ENCODE peak calls at places on chromosomes 6 and 20, in seven cellular contexts. One of them, this sample, is unnamed.

GRCh38 chr20:39310363-39311037 is 348.4 kb downstream of the DHX35 start:
- DNase-seq in BE2C: no peak
- DNase-seq in HCT116: no peak
- DNase-seq in stomach: no peak
- DNase-seq in uterus: no peak
- DNase-seq in heart right ventricle: no peak
- DNase-seq in mucosa of descending colon: no peak
- DNase-seq in this sample: no peak

GRCh38 chr6:89955364-89955763 is 61.1 kb downstream of the GJA10 start:
- DNase-seq in mucosa of descending colon: no peak
- DNase-seq in uterus: no peak
- DNase-seq in stomach: no peak
- DNase-seq in BE2C: no peak
- DNase-seq in heart right ventricle: no peak
- DNase-seq in HCT116: no peak
- DNase-seq in this sample: no peak

GRCh38 chr6:322940-323729 is 30.8 kb downstream of the DUSP22 start:
- DNase-seq in BE2C: no peak
- DNase-seq in stomach: no peak
- DNase-seq in uterus: no peak
- DNase-seq in heart right ventricle: no peak
- DNase-seq in HCT116: no peak
- DNase-seq in mucosa of descending colon: no peak
- DNase-seq in this sample: no peak

GRCh38 chr6:21767891-21768659 is 174.5 kb downstream of the SOX4 start:
- DNase-seq in BE2C: no peak
- DNase-seq in heart right ventricle: no peak
- DNase-seq in mucosa of descending colon: no peak
- DNase-seq in HCT116: no peak
- DNase-seq in uterus: no peak
- DNase-seq in stomach: no peak
- DNase-seq in this sample: no peak

GRCh38 chr6:106728296-106728870 is 99.0 kb downstream of the QRSL1 start:
- DNase-seq in uterus: no peak
- DNase-seq in BE2C: no peak
- DNase-seq in mucosa of descending colon: no peak
- DNase-seq in heart right ventricle: no peak
- DNase-seq in HCT116: no peak
- DNase-seq in stomach: no peak
- DNase-seq in this sample: no peak

GRCh38 chr6:80003841-80004198 is 629 bp upstream of the TTK start:
- DNase-seq in uterus: no peak
- DNase-seq in HCT116: no peak
- DNase-seq in stomach: no peak
- DNase-seq in mucosa of descending colon: peak; percentile 49
- DNase-seq in heart right ventricle: no peak
- DNase-seq in BE2C: peak; percentile 9
- DNase-seq in this sample: no peak

GRCh38 chr6:128519132-128519930 is 1.1 kb downstream of the PTPRK start:
- DNase-seq in stomach: peak; percentile 58
- DNase-seq in uterus: peak; percentile 35
- DNase-seq in HCT116: no peak
- DNase-seq in mucosa of descending colon: peak; percentile 74
- DNase-seq in BE2C: peak; percentile 65
- DNase-seq in heart right ventricle: peak; percentile 45
- DNase-seq in this sample: peak; percentile 35

GRCh38 chr20:64101731-64102621 is 5.4 kb downstream of the NPBWR2 start:
- DNase-seq in stomach: peak; percentile 48
- DNase-seq in HCT116: no peak
- DNase-seq in heart right ventricle: no peak
- DNase-seq in BE2C: peak; percentile 90
- DNase-seq in mucosa of descending colon: peak; percentile 57
- DNase-seq in uterus: no peak
- DNase-seq in this sample: peak; percentile 33

GRCh38 chr6:30263734-30264133 is 50.5 kb upstream of the TRIM26 start:
- DNase-seq in BE2C: peak; percentile 68
- DNase-seq in HCT116: no peak
- DNase-seq in mucosa of descending colon: no peak
- DNase-seq in heart right ventricle: no peak
- DNase-seq in stomach: no peak
- DNase-seq in uterus: no peak
- DNase-seq in this sample: no peak

GRCh38 chr6:140078552-140079126 is 704.2 kb upstream of the CITED2 start:
- DNase-seq in HCT116: no peak
- DNase-seq in BE2C: no peak
- DNase-seq in heart right ventricle: peak; percentile 51
- DNase-seq in uterus: no peak
- DNase-seq in stomach: no peak
- DNase-seq in mucosa of descending colon: no peak
- DNase-seq in this sample: no peak

GRCh38 chr6:40328376-40328987 is 258.7 kb downstream of the LRFN2 start:
- DNase-seq in stomach: peak; percentile 78
- DNase-seq in BE2C: peak; percentile 61
- DNase-seq in uterus: no peak
- DNase-seq in HCT116: peak; percentile 33
- DNase-seq in heart right ventricle: no peak
- DNase-seq in mucosa of descending colon: peak; percentile 74
- DNase-seq in this sample: no peak

GRCh38 chr6:41917528-41917927 is 3.4 kb downstream of the MED20 start:
- DNase-seq in HCT116: peak; percentile 71
- DNase-seq in BE2C: no peak
- DNase-seq in stomach: no peak
- DNase-seq in heart right ventricle: no peak
- DNase-seq in uterus: no peak
- DNase-seq in mucosa of descending colon: no peak
- DNase-seq in this sample: no peak

GRCh38 chr6:33075568-33076405 is at the start of gene HLA-DPB1:
- DNase-seq in heart right ventricle: peak; percentile 50
- DNase-seq in mucosa of descending colon: no peak
- DNase-seq in BE2C: no peak
- DNase-seq in stomach: no peak
- DNase-seq in HCT116: peak; percentile 52
- DNase-seq in uterus: no peak
- DNase-seq in this sample: no peak

GRCh38 chr6:80348263-80348662 is 241.8 kb downstream of the BCKDHB start:
- DNase-seq in uterus: no peak
- DNase-seq in mucosa of descending colon: no peak
- DNase-seq in HCT116: no peak
- DNase-seq in stomach: no peak
- DNase-seq in BE2C: no peak
- DNase-seq in heart right ventricle: peak; percentile 26
- DNase-seq in this sample: peak; percentile 43

GRCh38 chr6:29764422-29765196 is 41.4 kb downstream of the HLA-F start:
- DNase-seq in uterus: no peak
- DNase-seq in heart right ventricle: no peak
- DNase-seq in stomach: no peak
- DNase-seq in HCT116: no peak
- DNase-seq in BE2C: no peak
- DNase-seq in mucosa of descending colon: no peak
- DNase-seq in this sample: no peak

GRCh38 chr6:167673951-167674350 is 152.8 kb upstream of the AFDN start:
- DNase-seq in mucosa of descending colon: no peak
- DNase-seq in BE2C: no peak
- DNase-seq in HCT116: no peak
- DNase-seq in uterus: no peak
- DNase-seq in heart right ventricle: no peak
- DNase-seq in stomach: no peak
- DNase-seq in this sample: no peak

GRCh38 chr6:20746024-20746423 is 211.8 kb downstream of the CDKAL1 start:
- DNase-seq in BE2C: no peak
- DNase-seq in stomach: no peak
- DNase-seq in uterus: no peak
- DNase-seq in mucosa of descending colon: no peak
- DNase-seq in HCT116: no peak
- DNase-seq in heart right ventricle: no peak
- DNase-seq in this sample: no peak

GRCh38 chr20:10679269-10679668 is 5.5 kb upstream of the JAG1 start:
- DNase-seq in BE2C: no peak
- DNase-seq in heart right ventricle: no peak
- DNase-seq in uterus: no peak
- DNase-seq in mucosa of descending colon: no peak
- DNase-seq in stomach: no peak
- DNase-seq in HCT116: no peak
- DNase-seq in this sample: no peak

GRCh38 chr6:20793174-20793573 is 258.9 kb downstream of the CDKAL1 start:
- DNase-seq in heart right ventricle: no peak
- DNase-seq in HCT116: no peak
- DNase-seq in uterus: no peak
- DNase-seq in BE2C: no peak
- DNase-seq in mucosa of descending colon: no peak
- DNase-seq in stomach: no peak
- DNase-seq in this sample: no peak

GRCh38 chr20:53284141-53285055 is 309.2 kb downstream of the ZNF217 start:
- DNase-seq in HCT116: no peak
- DNase-seq in heart right ventricle: no peak
- DNase-seq in mucosa of descending colon: no peak
- DNase-seq in uterus: no peak
- DNase-seq in BE2C: peak; percentile 86
- DNase-seq in stomach: no peak
- DNase-seq in this sample: no peak

GRCh38 chr20:35661908-35662307 is 2.8 kb downstream of the CPNE1 start:
- DNase-seq in BE2C: no peak
- DNase-seq in uterus: no peak
- DNase-seq in heart right ventricle: no peak
- DNase-seq in HCT116: no peak
- DNase-seq in mucosa of descending colon: no peak
- DNase-seq in stomach: no peak
- DNase-seq in this sample: no peak

GRCh38 chr6:54361188-54361587 is 52.9 kb downstream of the TINAG start:
- DNase-seq in BE2C: no peak
- DNase-seq in uterus: no peak
- DNase-seq in mucosa of descending colon: no peak
- DNase-seq in HCT116: no peak
- DNase-seq in heart right ventricle: no peak
- DNase-seq in stomach: no peak
- DNase-seq in this sample: no peak

GRCh38 chr6:32973144-32973854 is 4.9 kb downstream of the BRD2 start:
- DNase-seq in stomach: peak; percentile 39
- DNase-seq in mucosa of descending colon: no peak
- DNase-seq in heart right ventricle: peak; percentile 47
- DNase-seq in HCT116: no peak
- DNase-seq in BE2C: peak; percentile 56
- DNase-seq in uterus: no peak
- DNase-seq in this sample: no peak

GRCh38 chr6:6972456-6972855 is 135.3 kb upstream of the RREB1 start:
- DNase-seq in uterus: no peak
- DNase-seq in stomach: no peak
- DNase-seq in HCT116: no peak
- DNase-seq in mucosa of descending colon: no peak
- DNase-seq in BE2C: peak; percentile 14
- DNase-seq in heart right ventricle: no peak
- DNase-seq in this sample: no peak

GRCh38 chr6:162416845-162417537 is 310.6 kb downstream of the PRKN start:
- DNase-seq in stomach: no peak
- DNase-seq in BE2C: peak; percentile 67
- DNase-seq in heart right ventricle: no peak
- DNase-seq in HCT116: no peak
- DNase-seq in uterus: no peak
- DNase-seq in mucosa of descending colon: no peak
- DNase-seq in this sample: no peak

DNA sequence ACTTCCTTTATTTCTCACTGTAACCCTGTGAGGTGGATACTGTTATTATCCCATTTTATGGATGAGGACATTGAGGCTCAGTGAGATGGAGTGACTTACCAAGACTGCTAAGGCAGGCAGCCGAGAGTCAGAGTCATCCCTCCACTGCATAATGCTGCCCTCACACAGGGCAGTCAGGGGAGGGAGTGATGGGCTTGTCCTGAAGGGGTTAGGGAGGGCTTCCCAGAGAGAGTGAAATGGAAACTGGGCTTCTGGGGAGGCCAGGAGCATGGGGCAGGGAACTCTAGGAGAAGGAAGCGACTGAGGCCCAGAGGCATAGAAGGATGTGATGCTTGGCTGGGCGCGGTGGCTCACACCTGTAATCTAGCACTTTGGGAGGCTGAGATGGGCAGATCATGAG is 31.1 kb downstream of the TM9SF4 start:
- DNase-seq in heart right ventricle: no peak
- DNase-seq in HCT116: no peak
- DNase-seq in mucosa of descending colon: no peak
- DNase-seq in uterus: no peak
- DNase-seq in BE2C: no peak
- DNase-seq in stomach: no peak
- DNase-seq in this sample: no peak
- H3K36me3 ChIP-seq in heart right ventricle: peaks cover 13% of the 10 kb centered on the region
- H3K36me3 ChIP-seq in HCT116: peaks cover 51% of the 10 kb centered on the region
- H3K36me3 ChIP-seq in mucosa of descending colon: peaks cover 16% of the 10 kb centered on the region
- H3K36me3 ChIP-seq in uterus: no peaks in the 10 kb centered on the region
- H3K36me3 ChIP-seq in BE2C: peaks cover 94% of the 10 kb centered on the region
- H3K36me3 ChIP-seq in stomach: peaks cover 100% of the 10 kb centered on the region
- H3K36me3 ChIP-seq in this sample: peaks cover 93% of the 10 kb centered on the region

GRCh38 chr20:4227085-4227821 is 211.9 kb upstream of the RNF24 start:
- DNase-seq in HCT116: no peak
- DNase-seq in BE2C: no peak
- DNase-seq in heart right ventricle: no peak
- DNase-seq in mucosa of descending colon: peak; percentile 49
- DNase-seq in stomach: no peak
- DNase-seq in uterus: no peak
- DNase-seq in this sample: no peak
- TF ChIP-seq CTCF in HCT116: peak; percentile 75
- TF ChIP-seq CTCF in BE2C: peak; percentile 50
- TF ChIP-seq CTCF in heart right ventricle: peak; percentile 34
- TF ChIP-seq CTCF in mucosa of descending colon: peak; percentile 9
- TF ChIP-seq CTCF in stomach: no peak
- TF ChIP-seq CTCF in uterus: no peak
- TF ChIP-seq CTCF in this sample: peak; percentile 40

GRCh38 chr6:31728767-31729514 is at the start of gene DDAH2:
- DNase-seq in heart right ventricle: no peak
- DNase-seq in uterus: peak; percentile 48
- DNase-seq in BE2C: no peak
- DNase-seq in mucosa of descending colon: peak; percentile 64
- DNase-seq in stomach: no peak
- DNase-seq in HCT116: no peak
- DNase-seq in this sample: no peak

GRCh38 chr6:31729979-31730630 is 1.0 kb upstream of the DDAH2 start:
- DNase-seq in BE2C: peak; percentile 96
- DNase-seq in heart right ventricle: peak; percentile 92
- DNase-seq in stomach: peak; percentile 83
- DNase-seq in HCT116: peak; percentile 56
- DNase-seq in uterus: peak; percentile 97
- DNase-seq in mucosa of descending colon: peak; percentile 92
- DNase-seq in this sample: peak; percentile 92

GRCh38 chr6:31727717-31728671 is 1.1 kb downstream of the DDAH2 start:
- DNase-seq in uterus: peak; percentile 49
- DNase-seq in HCT116: no peak
- DNase-seq in heart right ventricle: no peak
- DNase-seq in stomach: no peak
- DNase-seq in BE2C: no peak
- DNase-seq in mucosa of descending colon: peak; percentile 52
- DNase-seq in this sample: no peak

GRCh38 chr6:31730631-31731086 is 1.6 kb upstream of the DDAH2 start:
- DNase-seq in HCT116: no peak
- DNase-seq in heart right ventricle: no peak
- DNase-seq in mucosa of descending colon: no peak
- DNase-seq in uterus: no peak
- DNase-seq in stomach: no peak
- DNase-seq in BE2C: no peak
- DNase-seq in this sample: no peak

GRCh38 chr6:31729515-31729978 is 448 bp upstream of the DDAH2 start:
- DNase-seq in stomach: peak; percentile 92
- DNase-seq in BE2C: peak; percentile 86
- DNase-seq in HCT116: peak; percentile 70
- DNase-seq in heart right ventricle: peak; percentile 94
- DNase-seq in uterus: peak; percentile 96
- DNase-seq in mucosa of descending colon: peak; percentile 97
- DNase-seq in this sample: peak; percentile 94
- H3K36me3 ChIP-seq in stomach: peaks cover 74% of the 10 kb centered on the region
- H3K36me3 ChIP-seq in BE2C: peaks cover 26% of the 10 kb centered on the region
- H3K36me3 ChIP-seq in HCT116: peaks cover 28% of the 10 kb centered on the region
- H3K36me3 ChIP-seq in heart right ventricle: peaks cover 7% of the 10 kb centered on the region
- H3K36me3 ChIP-seq in uterus: no peaks in the 10 kb centered on the region
- H3K36me3 ChIP-seq in mucosa of descending colon: peaks cover 7% of the 10 kb centered on the region
- H3K36me3 ChIP-seq in this sample: peaks cover 63% of the 10 kb centered on the region

GRCh38 chr20:57498425-57499400 is 26.2 kb downstream of the CTCFL start:
- DNase-seq in stomach: no peak
- DNase-seq in BE2C: peak; percentile 59
- DNase-seq in heart right ventricle: no peak
- DNase-seq in uterus: no peak
- DNase-seq in HCT116: peak; percentile 19
- DNase-seq in mucosa of descending colon: peak; percentile 57
- DNase-seq in this sample: no peak
- TF ChIP-seq CTCF in stomach: no peak
- TF ChIP-seq CTCF in BE2C: peak; percentile 68
- TF ChIP-seq CTCF in heart right ventricle: peak; percentile 41
- TF ChIP-seq CTCF in uterus: no peak
- TF ChIP-seq CTCF in HCT116: peak; percentile 51
- TF ChIP-seq CTCF in mucosa of descending colon: no peak
- TF ChIP-seq CTCF in this sample: peak; percentile 41